ENCODE peak calls at places on chromosomes 11 and 22, in five cellular contexts. X is lung, N is fibroblast of mammary gland, Z is astrocyte of the spinal cord, M is kidney. I is an unnamed sample.

GRCh38 chr11:70541176-70541575 is 142.8 kb downstream of the CTTN start:
- DNase-seq in X (no peak), N (no peak), Z (no peak), M (peak; percentile 44), I (no peak)

GRCh38 chr11:119759324-119759723 is 30.3 kb upstream of the NECTIN1 start:
- DNase-seq in X (no peak), N (peak; percentile 50), Z (peak; percentile 31), M (no peak), I (no peak)

GRCh38 chr11:58059011-58059358 is 28.2 kb downstream of the OR6Q1 start:
- DNase-seq in X (no peak), N (peak; percentile 81), Z (peak; percentile 91), M (no peak), I (no peak)

GRCh38 chr11:3050386-3051325 is 6.6 kb downstream of the CARS1 start:
- DNase-seq in X (no peak), N (no peak), Z (no peak), M (peak; percentile 65), I (no peak)

GRCh38 chr11:94588366-94588952 is 21.3 kb downstream of the PIWIL4 start:
- DNase-seq in X (no peak), N (no peak), Z (no peak), M (no peak), I (no peak)

GRCh38 chr11:86592659-86593451 is 79.6 kb downstream of the ME3 start:
- DNase-seq in X (peak; percentile 81), N (peak; percentile 90), Z (peak; percentile 88), M (no peak), I (peak; percentile 64)

GRCh38 chr22:36184433-36185035 is 17.1 kb downstream of the APOL4 start:
- DNase-seq in X (no peak), N (peak; percentile 56), Z (peak; percentile 18), M (no peak), I (no peak)

GRCh38 chr11:79525257-79525656 is 84.4 kb upstream of the TENM4 start:
- DNase-seq in X (no peak), N (no peak), Z (no peak), M (no peak), I (no peak)

GRCh38 chr11:47071871-47072270 is 104.8 kb downstream of the ARFGAP2 start:
- DNase-seq in X (no peak), N (no peak), Z (no peak), M (no peak), I (peak; percentile 53)

GRCh38 chr22:48268771-48269552 is 1506.5 kb downstream of the TBC1D22A start:
- DNase-seq in X (peak; percentile 57), N (no peak), Z (no peak), M (peak; percentile 49), I (no peak)

GRCh38 chr11:2881974-2882362 is 3.6 kb downstream of the CDKN1C start:
- DNase-seq in X (no peak), N (no peak), Z (no peak), M (no peak), I (no peak)

GRCh38 chr11:92500463-92500862 is 275.8 kb downstream of the FAT3 start:
- DNase-seq in X (no peak), N (no peak), Z (no peak), M (no peak), I (no peak)

GRCh38 chr11:121250843-121251242 is 41.7 kb upstream of the SC5D start:
- DNase-seq in X (no peak), N (no peak), Z (peak; percentile 26), M (no peak), I (no peak)

GRCh38 chr11:79744941-79745340 is 304.1 kb upstream of the TENM4 start:
- DNase-seq in X (no peak), N (no peak), Z (no peak), M (no peak), I (no peak)

GRCh38 chr22:43094085-43094484 is 4.9 kb upstream of the TTLL1 start:
- DNase-seq in X (no peak), N (no peak), Z (no peak), M (no peak), I (no peak)

GRCh38 chr22:27116295-27116694 is 458.9 kb downstream of the MIAT start:
- DNase-seq in X (no peak), N (no peak), Z (no peak), M (no peak), I (no peak)

GRCh38 chr22:33302549-33302948 is 244.4 kb upstream of the SYN3 start:
- DNase-seq in X (no peak), N (no peak), Z (no peak), M (no peak), I (no peak)

GRCh38 chr22:37189011-37189466 is 992 bp upstream of the C1QTNF6 start:
- DNase-seq in X (no peak), N (peak; percentile 11), Z (no peak), M (no peak), I (no peak)

GRCh38 chr22:50481045-50481439 is 301 bp upstream of the ADM2 start:
- DNase-seq in X (no peak), N (no peak), Z (no peak), M (no peak), I (no peak)

GRCh38 chr11:79400717-79401330 is 40.0 kb downstream of the TENM4 start:
- DNase-seq in X (no peak), N (peak; percentile 57), Z (peak; percentile 38), M (peak; percentile 65), I (no peak)

GRCh38 chr11:35553831-35554230 is 28.4 kb upstream of the PAMR1 start:
- DNase-seq in X (no peak), N (peak; percentile 92), Z (peak; percentile 95), M (no peak), I (no peak)

GRCh38 chr11:65274734-65275682 is 13.2 kb downstream of the POLA2 start:
- DNase-seq in X (peak; percentile 84), N (peak; percentile 94), Z (peak; percentile 94), M (peak; percentile 72), I (peak; percentile 91)

GRCh38 chr11:66710384-66710930 is 18.6 kb downstream of the SPTBN2 start:
- DNase-seq in X (no peak), N (no peak), Z (no peak), M (no peak), I (no peak)

GRCh38 chr11:66717925-66718319 is 11.1 kb downstream of the SPTBN2 start:
- DNase-seq in X (no peak), N (no peak), Z (no peak), M (peak; percentile 75), I (no peak)

GRCh38 chr11:66718320-66718971 is 10.6 kb downstream of the SPTBN2 start:
- DNase-seq in X (peak; percentile 45), N (no peak), Z (no peak), M (peak; percentile 82), I (no peak)

GRCh38 chr11:66715346-66716085 is 13.5 kb downstream of the SPTBN2 start:
- DNase-seq in X (no peak), N (no peak), Z (no peak), M (peak; percentile 56), I (no peak)

GRCh38 chr11:66713746-66714480 is 15.1 kb downstream of the SPTBN2 start:
- DNase-seq in X (no peak), N (no peak), Z (no peak), M (peak; percentile 15), I (no peak)
- H3K4me3 ChIP-seq in X (no peak overlapping the region), N (no peak overlapping the region), Z (no peak overlapping the region), M (no peak overlapping the region), I (no peak overlapping the region)

GRCh38 chr11:32343325-32344008 is 91.9 kb downstream of the WT1 start:
- DNase-seq in X (no peak), N (no peak), Z (no peak), M (no peak), I (no peak)
- H3K4me3 ChIP-seq in X (no peak overlapping the region), N (no peak overlapping the region), Z (no peak overlapping the region), M (no peak overlapping the region), I (no peak overlapping the region)

GRCh38 chr11:68276864-68277263 is 5.1 kb upstream of the C11orf24 start:
- DNase-seq in X (no peak), N (no peak), Z (no peak), M (no peak), I (no peak)

GRCh38 chr11:68282861-68283230 is 11.1 kb upstream of the C11orf24 start:
- DNase-seq in X (no peak), N (no peak), Z (no peak), M (no peak), I (peak; percentile 80)

GRCh38 chr11:68287419-68287818 is 15.6 kb upstream of the C11orf24 start:
- DNase-seq in X (no peak), N (no peak), Z (no peak), M (no peak), I (no peak)

GRCh38 chr11:68279676-68280075 is 7.9 kb upstream of the C11orf24 start:
- DNase-seq in X (no peak), N (no peak), Z (no peak), M (no peak), I (no peak)

GRCh38 chr11:68282141-68282860 is 10.5 kb upstream of the C11orf24 start:
- DNase-seq in X (no peak), N (no peak), Z (no peak), M (no peak), I (peak; percentile 70)
- H3K4me3 ChIP-seq in X (no peak overlapping the region), N (no peak overlapping the region), Z (no peak overlapping the region), M (no peak overlapping the region), I (no peak overlapping the region)

DNA sequence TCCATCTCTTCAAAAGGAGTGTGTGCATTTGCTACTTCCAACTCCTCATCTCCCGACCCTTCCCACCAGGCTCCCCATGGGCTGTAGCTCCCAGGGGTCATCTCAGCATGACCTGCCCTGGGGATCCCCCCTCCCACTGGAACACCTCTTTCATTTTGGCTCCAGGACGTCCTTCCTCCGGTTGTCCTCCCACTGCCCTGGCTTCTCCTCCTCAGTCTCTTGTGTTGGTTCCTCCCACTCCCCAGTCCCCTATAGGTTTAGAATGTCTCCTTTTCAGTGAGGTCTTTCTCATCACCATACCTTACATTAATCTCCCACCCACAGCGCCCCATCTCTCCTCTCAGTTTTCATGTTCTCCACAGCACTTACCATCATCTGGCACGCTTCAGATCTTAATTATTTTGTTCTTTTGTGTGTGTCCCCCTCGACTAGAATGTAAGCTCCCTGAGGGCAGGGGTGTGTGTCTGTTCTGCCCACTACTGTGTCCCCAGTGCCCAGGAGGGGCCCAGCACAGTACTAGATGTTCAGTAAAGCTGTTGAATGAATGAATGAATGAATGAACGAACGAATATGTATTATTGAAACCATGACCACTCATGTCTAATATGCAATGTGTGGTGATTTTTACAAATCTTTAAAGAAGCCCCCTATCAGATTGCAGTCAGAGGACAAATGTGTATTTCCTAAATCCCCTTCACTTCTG is 2.0 kb upstream of the TMA7B start:
- DNase-seq in X (no peak), N (no peak), Z (no peak), M (no peak), I (no peak)
- H3K4me3 ChIP-seq in X (no peak overlapping the region), N (no peak overlapping the region), Z (no peak overlapping the region), M (no peak overlapping the region), I (no peak overlapping the region)